ENCODE peak calls at places on chromosome 22, in five cellular contexts. N, T, F, K and E are unnamed samples.

GRCh38 chr22:45997077-45997774 is 20.3 kb upstream of the WNT7B start:
- DNase-seq in F (peak), N (no peak), T (no peak), K (peak), E (no peak)

GRCh38 chr22:46547883-46548244 is 10.4 kb upstream of the CELSR1 start:
- DNase-seq in N (peak), T (no peak), F (no peak), K (no peak), E (no peak)

GRCh38 chr22:33477131-33478111 is 419.2 kb upstream of the SYN3 start:
- DNase-seq in T (no peak), K (no peak), F (no peak), N (no peak), E (no peak)

GRCh38 chr22:27554106-27554814 is 247.3 kb downstream of the MN1 start:
- DNase-seq in T (no peak), K (no peak), F (no peak), N (no peak), E (no peak)

GRCh38 chr22:49350441-49351121 is 477.1 kb downstream of the BRD1 start:
- DNase-seq in F (no peak), T (no peak), N (no peak), K (no peak), E (no peak)

GRCh38 chr22:16601437-16602223 is 9.0 kb upstream of the CCT8L2 start:
- DNase-seq in F (no peak), N (no peak), T (no peak), K (peak), E (no peak)

GRCh38 chr22:18023509-18024275 is 669 bp downstream of the MICAL3 start:
- DNase-seq in K (peak), N (no peak), F (peak), T (peak), E (peak)

GRCh38 chr22:45632791-45633515 is 38.7 kb upstream of the ATXN10 start:
- DNase-seq in N (peak), F (no peak), T (no peak), K (no peak), E (no peak)

GRCh38 chr22:20429254-20430100 is 8.1 kb downstream of the SCARF2 start:
- DNase-seq in K (peak), N (no peak), T (peak), F (peak), E (peak)

GRCh38 chr22:25120093-25120561 is 79.5 kb upstream of the CRYBB3 start:
- DNase-seq in T (no peak), K (no peak), F (no peak), N (peak), E (no peak)

GRCh38 chr22:30821863-30822215 is 127.2 kb downstream of the OSBP2 start:
- DNase-seq in T (no peak), K (no peak), N (no peak), F (no peak), E (no peak)
- TF ChIP-seq TAF1 in T (no peak), K (no peak), N (no peak), F (no peak), E (no peak)

GRCh38 chr22:41245917-41246499 is 5.3 kb upstream of the CHADL start:
- DNase-seq in K (peak), F (no peak), T (peak), N (no peak), E (no peak)
- TF ChIP-seq POLR2AphosphoS5 in K (no peak), F (no peak), T (no peak), N (no peak), E (no peak)

GRCh38 chr22:50532353-50532700 is 2.5 kb upstream of the TYMP start:
- DNase-seq in F (peak), T (no peak), K (no peak), N (no peak), E (peak)
- TF ChIP-seq POLR2A in F (peak), T (no peak), K (no peak), N (no peak), E (peak)

GRCh38 chr22:38276161-38276560 is 3.4 kb upstream of the TMEM184B start:
- DNase-seq in F (no peak), T (no peak), N (no peak), K (no peak), E (no peak)

GRCh38 chr22:38271927-38272372 is 860 bp downstream of the TMEM184B start:
- DNase-seq in K (no peak), N (no peak), F (no peak), T (peak), E (no peak)

GRCh38 chr22:38271101-38271500 is 1.7 kb downstream of the TMEM184B start:
- DNase-seq in T (no peak), F (no peak), K (no peak), N (no peak), E (no peak)

GRCh38 chr22:38272373-38273134 is at the start of gene TMEM184B:
- DNase-seq in N (no peak), T (peak), K (peak), F (peak), E (peak)

GRCh38 chr22:38273135-38273761 is 438 bp upstream of the TMEM184B start:
- DNase-seq in T (no peak), N (no peak), F (no peak), K (no peak), E (no peak)
- TF ChIP-seq TAF1 in T (no peak), N (no peak), F (no peak), K (no peak), E (no peak)

DNA sequence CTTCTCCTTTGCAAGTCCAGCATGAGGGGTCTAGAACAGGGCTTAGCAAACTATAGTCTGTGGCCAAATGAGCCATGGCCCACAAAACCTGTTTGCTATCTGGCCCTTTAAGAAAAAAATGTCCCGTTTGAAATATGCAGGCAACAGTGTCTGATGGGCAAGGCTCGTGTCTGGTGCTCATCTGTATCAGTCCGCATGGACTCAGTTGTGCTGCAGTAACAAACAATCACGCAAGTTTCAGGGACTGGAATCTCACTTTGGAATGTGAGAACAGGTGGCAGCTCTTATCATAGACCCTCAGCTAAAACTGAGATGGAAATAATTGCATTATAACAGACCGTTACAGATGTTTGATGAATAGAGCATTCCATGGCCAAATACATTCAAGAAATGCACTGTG is 19.1 kb upstream of the PVALB start:
- DNase-seq in T (no peak), K (no peak), N (no peak), F (no peak), E (no peak)
- TF ChIP-seq POLR2AphosphoS5 in T (no peak), K (no peak), N (no peak), F (no peak), E (no peak)

GRCh38 chr22:50446708-50447575 is 27.9 kb downstream of the SBF1 start:
- DNase-seq in F (no peak), T (no peak), N (no peak), K (no peak), E (no peak)

GRCh38 chr22:50444663-50445062 is 30.2 kb downstream of the SBF1 start:
- DNase-seq in K (no peak), T (no peak), F (no peak), N (no peak), E (no peak)

GRCh38 chr22:50445880-50446707 is 28.7 kb downstream of the SBF1 start:
- DNase-seq in K (no peak), N (no peak), T (no peak), F (no peak), E (no peak)

GRCh38 chr22:50443801-50444625 is 30.8 kb downstream of the SBF1 start:
- DNase-seq in T (no peak), F (no peak), K (no peak), N (no peak), E (no peak)

GRCh38 chr22:50445071-50445879 is 29.6 kb downstream of the SBF1 start:
- DNase-seq in T (no peak), F (no peak), N (no peak), K (no peak), E (no peak)
- TF ChIP-seq POLR2A in T (no peak), F (no peak), N (peak), K (peak), E (no peak)

DNA sequence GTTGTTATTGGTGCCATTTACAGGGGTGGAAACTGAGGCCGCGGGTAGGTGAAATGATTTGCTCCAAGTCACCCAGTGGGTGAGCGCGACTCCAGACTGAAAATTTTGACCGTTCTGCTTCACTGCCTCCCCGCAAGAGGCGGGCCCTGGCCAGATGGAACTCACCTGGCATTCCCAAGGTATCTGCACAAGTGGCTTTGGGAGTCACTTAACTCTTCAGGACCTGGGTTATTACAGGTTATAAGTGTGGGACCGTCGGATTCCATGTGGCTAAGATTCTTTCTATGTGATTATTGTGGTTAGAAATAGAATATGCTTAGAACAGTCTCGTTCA is 598 bp downstream of the CABIN1 start:
- DNase-seq in F (no peak), T (no peak), K (no peak), N (no peak), E (no peak)
- TF ChIP-seq TAF1 in F (no peak), T (no peak), K (no peak), N (no peak), E (no peak)